ENCODE peak calls at places on chromosome 16, in ten cellular contexts. One of them, this sample, is unnamed.

GRCh38 chr16:14364386-14365199 is 265.5 kb downstream of the PARN start:
- DNase-seq in endothelial cell: no peak
- DNase-seq in Kasumi-1: no peak
- DNase-seq in BJ: peak
- DNase-seq in Daoy: peak
- DNase-seq in T-helper 17 cell: no peak
- DNase-seq in GM18507: no peak
- DNase-seq in T-helper 1 cell: no peak
- DNase-seq in amniotic stem cell: peak
- DNase-seq in erythroblast: no peak
- DNase-seq in this sample: peak

GRCh38 chr16:51839697-51840462 is 688.8 kb upstream of the SALL1 start:
- DNase-seq in endothelial cell: no peak
- DNase-seq in Kasumi-1: no peak
- DNase-seq in BJ: no peak
- DNase-seq in Daoy: peak
- DNase-seq in T-helper 17 cell: no peak
- DNase-seq in GM18507: no peak
- DNase-seq in T-helper 1 cell: no peak
- DNase-seq in amniotic stem cell: no peak
- DNase-seq in erythroblast: no peak
- DNase-seq in this sample: no peak

GRCh38 chr16:86436466-86437185 is 73.7 kb upstream of the FOXF1 start:
- DNase-seq in endothelial cell: no peak
- DNase-seq in Kasumi-1: no peak
- DNase-seq in BJ: no peak
- DNase-seq in Daoy: peak
- DNase-seq in T-helper 17 cell: no peak
- DNase-seq in GM18507: no peak
- DNase-seq in T-helper 1 cell: no peak
- DNase-seq in amniotic stem cell: no peak
- DNase-seq in erythroblast: no peak
- DNase-seq in this sample: no peak

GRCh38 chr16:47511882-47512281 is 50.8 kb downstream of the PHKB start:
- DNase-seq in endothelial cell: no peak
- DNase-seq in Kasumi-1: no peak
- DNase-seq in BJ: no peak
- DNase-seq in Daoy: peak
- DNase-seq in T-helper 17 cell: no peak
- DNase-seq in GM18507: no peak
- DNase-seq in T-helper 1 cell: no peak
- DNase-seq in amniotic stem cell: no peak
- DNase-seq in erythroblast: no peak
- DNase-seq in this sample: no peak

GRCh38 chr16:66988197-66988788 is at the start of gene CES4A:
- DNase-seq in endothelial cell: no peak
- DNase-seq in Kasumi-1: no peak
- DNase-seq in BJ: no peak
- DNase-seq in Daoy: peak
- DNase-seq in T-helper 17 cell: no peak
- DNase-seq in GM18507: no peak
- DNase-seq in T-helper 1 cell: no peak
- DNase-seq in amniotic stem cell: no peak
- DNase-seq in erythroblast: no peak
- DNase-seq in this sample: peak

GRCh38 chr16:14291941-14292825 is 221.1 kb downstream of the MRTFB start:
- DNase-seq in endothelial cell: no peak
- DNase-seq in Kasumi-1: no peak
- DNase-seq in BJ: no peak
- DNase-seq in Daoy: no peak
- DNase-seq in T-helper 17 cell: no peak
- DNase-seq in GM18507: no peak
- DNase-seq in T-helper 1 cell: no peak
- DNase-seq in amniotic stem cell: no peak
- DNase-seq in erythroblast: no peak
- DNase-seq in this sample: no peak

GRCh38 chr16:89406277-89406888 is 84.0 kb downstream of the ANKRD11 start:
- DNase-seq in endothelial cell: no peak
- DNase-seq in Kasumi-1: no peak
- DNase-seq in BJ: no peak
- DNase-seq in Daoy: no peak
- DNase-seq in T-helper 17 cell: no peak
- DNase-seq in GM18507: no peak
- DNase-seq in T-helper 1 cell: no peak
- DNase-seq in amniotic stem cell: no peak
- DNase-seq in erythroblast: no peak
- DNase-seq in this sample: no peak

GRCh38 chr16:89084411-89084810 is 9.2 kb upstream of the ACSF3 start:
- DNase-seq in endothelial cell: no peak
- DNase-seq in Kasumi-1: no peak
- DNase-seq in BJ: no peak
- DNase-seq in Daoy: no peak
- DNase-seq in T-helper 17 cell: no peak
- DNase-seq in GM18507: no peak
- DNase-seq in T-helper 1 cell: no peak
- DNase-seq in amniotic stem cell: no peak
- DNase-seq in erythroblast: no peak
- DNase-seq in this sample: no peak

GRCh38 chr16:82133798-82134197 is 36.2 kb downstream of the MPHOSPH6 start:
- DNase-seq in endothelial cell: no peak
- DNase-seq in Kasumi-1: peak
- DNase-seq in BJ: no peak
- DNase-seq in Daoy: no peak
- DNase-seq in T-helper 17 cell: no peak
- DNase-seq in GM18507: no peak
- DNase-seq in T-helper 1 cell: no peak
- DNase-seq in amniotic stem cell: no peak
- DNase-seq in erythroblast: no peak
- DNase-seq in this sample: no peak

GRCh38 chr16:11707679-11708197 is 34.9 kb downstream of the TXNDC11 start:
- DNase-seq in endothelial cell: no peak
- DNase-seq in Kasumi-1: no peak
- DNase-seq in BJ: no peak
- DNase-seq in Daoy: no peak
- DNase-seq in T-helper 17 cell: no peak
- DNase-seq in GM18507: no peak
- DNase-seq in T-helper 1 cell: no peak
- DNase-seq in amniotic stem cell: no peak
- DNase-seq in erythroblast: no peak
- DNase-seq in this sample: no peak

GRCh38 chr16:56409195-56409594 is 16.1 kb downstream of the AMFR start:
- DNase-seq in endothelial cell: no peak
- DNase-seq in Kasumi-1: no peak
- DNase-seq in BJ: no peak
- DNase-seq in Daoy: no peak
- DNase-seq in T-helper 17 cell: no peak
- DNase-seq in GM18507: no peak
- DNase-seq in T-helper 1 cell: no peak
- DNase-seq in amniotic stem cell: no peak
- DNase-seq in erythroblast: no peak
- DNase-seq in this sample: peak

GRCh38 chr16:53717577-53717976 is 13.6 kb downstream of the FTO start:
- DNase-seq in endothelial cell: no peak
- DNase-seq in Kasumi-1: no peak
- DNase-seq in BJ: no peak
- DNase-seq in Daoy: no peak
- DNase-seq in T-helper 17 cell: no peak
- DNase-seq in GM18507: no peak
- DNase-seq in T-helper 1 cell: no peak
- DNase-seq in amniotic stem cell: no peak
- DNase-seq in erythroblast: no peak
- DNase-seq in this sample: no peak

GRCh38 chr16:83231771-83232170 is 576.0 kb upstream of the HSBP1 start:
- DNase-seq in endothelial cell: no peak
- DNase-seq in Kasumi-1: no peak
- DNase-seq in BJ: no peak
- DNase-seq in Daoy: no peak
- DNase-seq in T-helper 17 cell: no peak
- DNase-seq in GM18507: no peak
- DNase-seq in T-helper 1 cell: no peak
- DNase-seq in amniotic stem cell: no peak
- DNase-seq in erythroblast: no peak
- DNase-seq in this sample: no peak

This sample was measured in left lobe of liver.